ENCODE peak calls at places on chromosomes 4 and X, in six cellular contexts. U is lower leg skin, I is astrocyte of the spinal cord, V is breast epithelium, J is ascending aorta, C is uterus. S is an unnamed sample.

GRCh38 chr4:164464313-164464712 is 289.6 kb upstream of the SMIM31 start:
- DNase-seq in U (no peak), I (no peak), V (no peak), J (no peak), C (no peak), S (no peak)

GRCh38 chrX:254630-255215 is 26.5 kb upstream of the PLCXD1 start:
- DNase-seq in U (peak), I (no peak), V (no peak), J (no peak), C (no peak), S (no peak)

GRCh38 chrX:11558972-11559371 is 106.7 kb downstream of the ARHGAP6 start:
- DNase-seq in U (no peak), I (no peak), V (no peak), J (no peak), C (no peak), S (no peak)

GRCh38 chrX:134520860-134521390 is 61.0 kb downstream of the HPRT1 start:
- DNase-seq in U (no peak), I (peak), V (no peak), J (no peak), C (no peak), S (no peak)

GRCh38 chr4:2291705-2292651 is 30.1 kb upstream of the MXD4 start:
- DNase-seq in U (no peak), I (no peak), V (peak), J (no peak), C (peak), S (no peak)

GRCh38 chrX:46559062-46559461 is 13.8 kb upstream of the ZNF674 start:
- DNase-seq in U (no peak), I (no peak), V (no peak), J (no peak), C (no peak), S (peak)

GRCh38 chr4:93501946-93502345 is 326.6 kb upstream of the ATOH1 start:
- DNase-seq in U (no peak), I (peak), V (no peak), J (no peak), C (no peak), S (no peak)

GRCh38 chrX:154431321-154431720 is 2.8 kb downstream of the ATP6AP1 start:
- DNase-seq in U (no peak), I (no peak), V (no peak), J (peak), C (no peak), S (peak)

GRCh38 chr4:145618210-145618911 is 824 bp upstream of the MMAA start:
- DNase-seq in U (no peak), I (no peak), V (no peak), J (no peak), C (no peak), S (no peak)

GRCh38 chrX:103565752-103566151 is 19.6 kb upstream of the TCEAL4 start:
- DNase-seq in U (no peak), I (peak), V (no peak), J (no peak), C (no peak), S (no peak)

GRCh38 chr4:159018062-159018629 is 84.7 kb upstream of the RAPGEF2 start:
- DNase-seq in U (no peak), I (no peak), V (no peak), J (no peak), C (no peak), S (no peak)

GRCh38 chr4:159015862-159016261 is 87.0 kb upstream of the RAPGEF2 start:
- DNase-seq in U (no peak), I (no peak), V (no peak), J (no peak), C (no peak), S (no peak)

GRCh38 chr4:159017323-159018036 is 85.4 kb upstream of the RAPGEF2 start:
- DNase-seq in U (no peak), I (no peak), V (no peak), J (no peak), C (no peak), S (no peak)

GRCh38 chr4:159014896-159015295 is 88.0 kb upstream of the RAPGEF2 start:
- DNase-seq in U (no peak), I (no peak), V (no peak), J (no peak), C (no peak), S (no peak)

DNA sequence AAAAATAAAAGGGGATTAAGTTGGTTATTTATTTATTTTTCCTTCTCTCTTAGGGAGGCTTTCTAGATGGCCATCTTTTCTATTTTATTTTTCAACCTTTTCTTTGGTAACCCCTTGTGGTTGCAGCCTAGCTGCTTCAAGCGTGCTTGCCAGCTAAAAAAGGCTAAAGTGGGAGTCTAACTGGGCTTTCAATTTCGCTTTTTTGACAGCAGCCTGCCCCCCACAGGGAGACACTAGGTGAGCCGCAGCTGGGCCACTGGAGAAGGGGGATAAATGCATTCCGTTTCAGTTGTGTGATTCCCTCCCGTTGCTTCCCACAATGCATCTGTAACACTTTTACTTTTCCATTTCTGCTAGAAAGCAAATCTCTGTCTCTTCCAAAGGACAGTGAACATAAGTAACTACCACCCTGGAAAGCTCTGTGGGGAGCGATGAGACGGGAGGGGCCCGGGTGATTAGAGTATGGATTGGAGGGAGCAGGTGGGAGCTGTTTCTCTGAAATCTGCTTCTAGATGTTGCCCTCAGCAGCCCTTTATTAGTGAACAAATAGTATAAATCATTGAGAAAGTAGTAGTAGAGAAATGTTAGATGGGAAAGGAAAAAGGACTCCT is 86.2 kb upstream of the RAPGEF2 start:
- DNase-seq in U (no peak), I (peak), V (no peak), J (no peak), C (peak), S (no peak)
- TF ChIP-seq CTCF in U (no peak), I (no peak), V (no peak), J (no peak), C (no peak), S (no peak)

GRCh38 chr4:135418353-135418752 is 1216.8 kb upstream of the PABPC4L start:
- DNase-seq in U (no peak), I (no peak), V (no peak), J (no peak), C (no peak), S (no peak)
- TF ChIP-seq CTCF in U (no peak), I (peak), V (no peak), J (no peak), C (no peak), S (no peak)

DNA sequence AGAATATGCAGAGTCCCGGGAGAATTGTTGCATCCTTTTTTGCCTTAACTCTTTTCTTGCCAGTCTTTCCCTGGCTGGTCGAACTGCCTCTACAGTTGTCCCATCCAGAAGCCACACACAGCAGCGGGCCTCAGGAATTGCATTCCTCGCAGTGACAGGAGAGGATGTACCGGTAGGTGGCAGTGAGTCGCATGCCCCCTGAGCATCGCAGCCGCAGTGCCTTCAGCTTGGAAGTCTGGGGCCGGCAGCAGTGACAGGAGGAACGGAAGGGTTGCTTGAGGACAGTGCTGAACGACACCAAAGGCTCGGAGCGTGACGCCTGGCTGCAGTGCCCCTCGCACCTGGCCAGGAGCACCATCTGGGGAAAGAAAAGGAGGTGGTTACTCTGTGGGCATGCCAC is 23.5 kb downstream of the NDP start:
- DNase-seq in U (no peak), I (no peak), V (no peak), J (no peak), C (no peak), S (no peak)
- TF ChIP-seq CTCF in U (no peak), I (peak), V (peak), J (peak), C (peak), S (no peak)

GRCh38 chr4:13611283-13611842 is 16.2 kb downstream of the BOD1L1 start:
- DNase-seq in U (no peak), I (peak), V (no peak), J (no peak), C (no peak), S (no peak)
- TF ChIP-seq CTCF in U (no peak), I (no peak), V (no peak), J (no peak), C (no peak), S (no peak)

GRCh38 chrX:2670978-2671377 is 20.1 kb upstream of the CD99 start:
- DNase-seq in U (no peak), I (no peak), V (no peak), J (no peak), C (no peak), S (no peak)
- TF ChIP-seq CTCF in U (no peak), I (no peak), V (no peak), J (no peak), C (no peak), S (no peak)

S was measured in gastrocnemius medialis.